ENCODE peak calls at places on chromosomes 5 and 9, in six cellular contexts. G, S, W, R, Y and J are unnamed samples.

GRCh38 chr5:669111-669841 is 23.9 kb downstream of the TPPP start:
- ATAC-seq in G (no peak), S (peak), W (no peak), R (no peak), Y (peak), J (no peak)

GRCh38 chr5:73515232-73515631 is 17.0 kb downstream of the BTF3 start:
- ATAC-seq in G (no peak), S (no peak), W (no peak), R (no peak), Y (no peak), J (no peak)

GRCh38 chr9:127497656-127498290 is 46.5 kb downstream of the LRSAM1 start:
- ATAC-seq in G (no peak), S (no peak), W (no peak), R (no peak), Y (no peak), J (no peak)

GRCh38 chr9:120710110-120710981 is 3.9 kb downstream of the MEGF9 start:
- ATAC-seq in G (no peak), S (peak), W (no peak), R (no peak), Y (no peak), J (no peak)

GRCh38 chr5:76696254-76696653 is 19.7 kb upstream of the F2R start:
- ATAC-seq in G (no peak), S (no peak), W (no peak), R (no peak), Y (no peak), J (no peak)

GRCh38 chr9:131299346-131299745 is 9.8 kb downstream of the PLPP7 start:
- ATAC-seq in G (no peak), S (no peak), W (no peak), R (no peak), Y (no peak), J (no peak)

GRCh38 chr5:96924016-96924443 is 11.8 kb upstream of the LNPEP start:
- ATAC-seq in G (peak), S (no peak), W (no peak), R (peak), Y (peak), J (no peak)

GRCh38 chr5:138661991-138662434 is 86.8 kb upstream of the HSPA9 start:
- ATAC-seq in G (no peak), S (no peak), W (no peak), R (no peak), Y (no peak), J (no peak)

GRCh38 chr5:102867999-102868662 is 113.0 kb downstream of the PAM start:
- ATAC-seq in G (no peak), S (peak), W (no peak), R (no peak), Y (no peak), J (no peak)

GRCh38 chr5:97167435-97167834 is 15.6 kb downstream of the RIOK2 start:
- ATAC-seq in G (no peak), S (no peak), W (no peak), R (no peak), Y (peak), J (peak)

GRCh38 chr9:99030610-99031009 is 74.3 kb upstream of the TGFBR1 start:
- ATAC-seq in G (no peak), S (no peak), W (no peak), R (no peak), Y (no peak), J (no peak)